ENCODE peak calls at places on chromosomes 6 and 20, in five cellular contexts. O is tibial artery; V is CD8-positive, alpha-beta memory T cell; P is RWPE1; L is pancreas. M is an unnamed sample.

GRCh38 chr6:16049178-16049577 is 79.7 kb upstream of the MYLIP start:
- DNase-seq in O (no peak), V (no peak), P (no peak), L (no peak), M (no peak)

GRCh38 chr20:55961351-55962320 is 43.7 kb downstream of the CBLN4 start:
- DNase-seq in O (no peak), V (no peak), P (no peak), L (no peak), M (no peak)

GRCh38 chr6:36834576-36835293 is 4.5 kb downstream of the CPNE5 start:
- DNase-seq in O (no peak), V (no peak), P (no peak), L (no peak), M (no peak)

GRCh38 chr6:28634758-28635546 is 109.3 kb downstream of the GPX5 start:
- DNase-seq in O (no peak), V (no peak), P (peak), L (no peak), M (no peak)

GRCh38 chr6:16803294-16804006 is 42.2 kb upstream of the ATXN1 start:
- DNase-seq in O (no peak), V (no peak), P (no peak), L (no peak), M (peak)

GRCh38 chr6:75202676-75203131 is 3.1 kb downstream of the COL12A1 start:
- DNase-seq in O (no peak), V (no peak), P (no peak), L (no peak), M (no peak)

GRCh38 chr20:57391439-57392129 is 388 bp downstream of the RBM38 start:
- DNase-seq in O (no peak), V (no peak), P (peak), L (peak), M (no peak)

GRCh38 chr20:7912551-7912950 is 27.7 kb downstream of the HAO1 start:
- DNase-seq in O (no peak), V (no peak), P (no peak), L (no peak), M (no peak)

GRCh38 chr20:1819311-1820136 is 75.7 kb upstream of the SIRPA start:
- DNase-seq in O (peak), V (no peak), P (no peak), L (no peak), M (no peak)

GRCh38 chr20:37220796-37221195 is 40.8 kb downstream of the GHRH start:
- DNase-seq in O (no peak), V (no peak), P (no peak), L (no peak), M (no peak)

GRCh38 chr6:1335367-1336037 is 23.6 kb downstream of the FOXQ1 start:
- DNase-seq in O (no peak), V (no peak), P (peak), L (peak), M (no peak)

GRCh38 chr6:76633259-76633658 is 560.8 kb upstream of the IMPG1 start:
- DNase-seq in O (no peak), V (no peak), P (no peak), L (no peak), M (no peak)

GRCh38 chr20:10674684-10675455 is 1.1 kb upstream of the JAG1 start:
- DNase-seq in O (peak), V (no peak), P (peak), L (peak), M (peak)

GRCh38 chr20:35315199-35316020 is 23.2 kb upstream of the FAM83C start:
- DNase-seq in O (no peak), V (no peak), P (no peak), L (no peak), M (no peak)

GRCh38 chr20:53763707-53764415 is 170.2 kb upstream of the ZNF217 start:
- DNase-seq in O (no peak), V (no peak), P (no peak), L (peak), M (no peak)

GRCh38 chr6:130882370-130882769 is 55.2 kb downstream of the SMLR1 start:
- DNase-seq in O (no peak), V (no peak), P (no peak), L (no peak), M (no peak)

GRCh38 chr6:74256387-74257180 is 560.6 kb downstream of the CD109 start:
- DNase-seq in O (no peak), V (no peak), P (no peak), L (no peak), M (no peak)

GRCh38 chr20:16243470-16243869 is 329.8 kb downstream of the KIF16B start:
- DNase-seq in O (no peak), V (no peak), P (no peak), L (no peak), M (no peak)

GRCh38 chr6:104754788-104755409 is 104.8 kb downstream of the HACE1 start:
- DNase-seq in O (no peak), V (no peak), P (no peak), L (no peak), M (no peak)

GRCh38 chr20:35547319-35547718 is 5.4 kb downstream of the ERGIC3 start:
- DNase-seq in O (no peak), V (no peak), P (no peak), L (no peak), M (no peak)

GRCh38 chr6:36676142-36677058 is 2.1 kb upstream of the CDKN1A start:
- DNase-seq in O (no peak), V (no peak), P (peak), L (no peak), M (no peak)

GRCh38 chr6:46134216-46134615 is 4.4 kb downstream of the ENPP4 start:
- DNase-seq in O (no peak), V (no peak), P (no peak), L (no peak), M (no peak)

GRCh38 chr6:170376386-170377084 is 70.0 kb downstream of the FAM120B start:
- DNase-seq in O (no peak), V (no peak), P (no peak), L (no peak), M (no peak)

GRCh38 chr6:2498224-2498623 is 252.5 kb downstream of the MYLK4 start:
- DNase-seq in O (no peak), V (no peak), P (peak), L (no peak), M (no peak)

GRCh38 chr20:1946762-1947534 is 46.9 kb downstream of the PDYN start:
- DNase-seq in O (peak), V (no peak), P (peak), L (peak), M (no peak)

GRCh38 chr6:16276991-16277981 is 38.9 kb downstream of the GMPR start:
- DNase-seq in O (peak), V (no peak), P (peak), L (no peak), M (peak)

GRCh38 chr6:150929403-150929802 is 63.9 kb downstream of the MTHFD1L start:
- DNase-seq in O (no peak), V (no peak), P (no peak), L (no peak), M (no peak)
- H3K27ac ChIP-seq in O (peak), V (no peak), P (no peak), L (no peak), M (no peak)

DNA sequence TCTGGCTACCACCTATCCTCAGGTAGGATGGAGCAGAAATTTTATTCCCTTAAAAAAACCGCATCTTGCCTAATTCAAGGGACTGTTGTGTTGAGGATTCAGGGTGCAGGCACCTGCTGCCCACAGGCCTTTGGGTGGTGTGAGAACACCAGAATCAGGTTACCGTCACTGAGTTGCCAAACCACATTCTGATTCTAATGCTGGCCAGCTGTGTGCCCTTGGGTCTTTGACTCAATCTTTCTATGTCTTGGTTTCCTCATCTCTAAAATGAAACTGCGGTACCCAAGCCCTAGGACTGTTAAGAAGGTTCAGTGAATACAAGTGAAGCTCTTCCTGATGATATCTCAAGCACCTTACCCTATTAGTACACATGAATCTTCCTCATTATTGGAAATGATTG is 827.3 kb downstream of the DHX35 start:
- DNase-seq in O (no peak), V (no peak), P (no peak), L (no peak), M (no peak)
- H3K27ac ChIP-seq in O (no peak), V (no peak), P (no peak), L (no peak), M (no peak)

GRCh38 chr6:81783893-81784292 is 31.4 kb upstream of the TENT5A start:
- DNase-seq in O (no peak), V (no peak), P (no peak), L (no peak), M (no peak)

GRCh38 chr6:81787313-81788068 is 35.0 kb upstream of the TENT5A start:
- DNase-seq in O (no peak), V (no peak), P (no peak), L (no peak), M (no peak)

GRCh38 chr6:81788748-81789147 is 36.3 kb upstream of the TENT5A start:
- DNase-seq in O (no peak), V (no peak), P (no peak), L (no peak), M (no peak)

GRCh38 chr6:81786159-81786558 is 33.7 kb upstream of the TENT5A start:
- DNase-seq in O (no peak), V (no peak), P (no peak), L (no peak), M (no peak)

GRCh38 chr6:81785340-81785739 is 32.9 kb upstream of the TENT5A start:
- DNase-seq in O (no peak), V (no peak), P (no peak), L (no peak), M (no peak)
- H3K27ac ChIP-seq in O (no peak), V (no peak), P (no peak), L (no peak), M (no peak)

DNA sequence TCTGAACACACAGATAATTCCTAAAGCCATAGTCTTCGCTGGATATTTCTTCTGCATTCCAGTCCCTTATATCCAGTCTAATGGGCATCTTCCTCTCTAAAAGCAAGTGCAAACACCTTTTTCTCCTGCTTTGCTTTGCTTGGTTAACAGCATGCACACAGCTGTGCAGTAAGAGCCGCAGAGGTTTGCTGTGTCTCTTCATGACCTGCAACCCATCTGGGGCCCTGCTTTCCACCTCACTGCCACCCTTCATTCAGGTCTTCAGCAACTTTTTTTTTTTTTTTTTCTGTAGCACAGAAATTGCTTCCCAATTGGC is 14.4 kb downstream of the NEDD9 start:
- DNase-seq in O (no peak), V (no peak), P (no peak), L (no peak), M (no peak)
- H3K27ac ChIP-seq in O (peak), V (no peak), P (no peak), L (peak), M (no peak)

GRCh38 chr20:44461142-44461802 is 14.4 kb upstream of the TTPAL start:
- DNase-seq in O (no peak), V (no peak), P (no peak), L (no peak), M (no peak)
- H3K27ac ChIP-seq in O (no peak), V (no peak), P (no peak), L (no peak), M (no peak)

DNA sequence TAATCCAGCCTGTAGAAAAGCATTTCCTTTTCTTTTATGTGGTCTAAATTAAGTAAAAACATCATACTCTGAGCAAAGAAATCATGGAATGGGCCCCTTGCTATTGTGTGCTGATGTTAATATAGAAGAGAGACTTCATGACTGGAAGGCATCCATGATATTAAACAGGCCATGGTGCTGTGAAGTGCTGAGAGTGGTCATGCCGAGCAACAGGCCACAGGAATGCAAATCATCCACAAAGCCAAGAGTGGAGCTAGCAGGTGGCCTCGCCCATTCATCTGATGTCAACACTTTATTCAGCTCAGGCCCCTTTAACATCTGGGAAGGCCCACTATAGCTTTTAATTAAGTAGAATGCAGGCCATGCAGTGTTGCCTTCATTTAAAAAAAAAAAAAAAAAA is 115.2 kb upstream of the HMGCLL1 start:
- DNase-seq in O (no peak), V (no peak), P (peak), L (no peak), M (no peak)
- H3K27ac ChIP-seq in O (no peak), V (no peak), P (no peak), L (no peak), M (no peak)

DNA sequence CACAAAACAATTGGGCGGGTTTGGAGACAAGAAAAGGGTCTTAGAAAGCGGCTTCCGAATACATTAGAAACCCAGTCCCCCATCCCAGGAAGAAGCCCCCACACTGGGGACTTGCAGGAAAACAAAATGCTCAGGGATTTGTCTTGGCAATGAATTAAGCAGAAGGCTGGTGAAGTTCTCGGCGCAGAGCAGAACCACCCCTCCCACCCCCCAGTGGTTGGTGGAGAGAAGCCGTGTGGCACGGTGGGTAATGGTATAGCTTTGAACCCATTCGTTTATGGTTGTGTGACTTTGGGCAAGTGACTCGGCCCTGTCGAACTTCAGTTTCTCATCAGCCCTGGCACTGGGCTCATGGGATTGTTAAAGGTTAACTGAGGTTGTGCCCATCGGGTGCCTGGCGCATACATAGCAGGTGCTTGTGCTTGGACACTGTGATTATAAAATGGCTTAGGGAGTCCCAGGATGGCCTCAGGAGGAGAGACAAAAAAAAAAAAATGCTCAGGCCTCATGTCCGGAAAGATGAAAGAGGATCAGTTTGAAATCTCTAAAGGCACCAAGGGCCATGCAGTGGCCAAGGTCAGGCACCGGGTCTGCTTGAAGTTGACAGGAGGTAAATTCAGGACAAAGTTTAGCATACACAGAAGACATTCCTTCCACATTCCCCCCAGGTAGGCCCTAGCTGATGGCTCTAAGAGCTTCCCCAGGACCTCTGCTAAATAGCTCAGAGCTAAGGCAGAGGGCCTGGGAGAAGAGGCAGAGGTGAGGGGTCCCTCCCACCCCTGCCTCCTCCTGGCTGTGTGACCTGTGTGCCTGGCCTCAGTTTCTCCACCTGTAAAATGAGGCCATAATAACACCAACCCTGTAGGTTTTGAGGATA is 120.1 kb upstream of the PTPN1 start:
- DNase-seq in O (no peak), V (no peak), P (no peak), L (no peak), M (no peak)
- H3K27ac ChIP-seq in O (peak), V (no peak), P (no peak), L (no peak), M (no peak)

DNA sequence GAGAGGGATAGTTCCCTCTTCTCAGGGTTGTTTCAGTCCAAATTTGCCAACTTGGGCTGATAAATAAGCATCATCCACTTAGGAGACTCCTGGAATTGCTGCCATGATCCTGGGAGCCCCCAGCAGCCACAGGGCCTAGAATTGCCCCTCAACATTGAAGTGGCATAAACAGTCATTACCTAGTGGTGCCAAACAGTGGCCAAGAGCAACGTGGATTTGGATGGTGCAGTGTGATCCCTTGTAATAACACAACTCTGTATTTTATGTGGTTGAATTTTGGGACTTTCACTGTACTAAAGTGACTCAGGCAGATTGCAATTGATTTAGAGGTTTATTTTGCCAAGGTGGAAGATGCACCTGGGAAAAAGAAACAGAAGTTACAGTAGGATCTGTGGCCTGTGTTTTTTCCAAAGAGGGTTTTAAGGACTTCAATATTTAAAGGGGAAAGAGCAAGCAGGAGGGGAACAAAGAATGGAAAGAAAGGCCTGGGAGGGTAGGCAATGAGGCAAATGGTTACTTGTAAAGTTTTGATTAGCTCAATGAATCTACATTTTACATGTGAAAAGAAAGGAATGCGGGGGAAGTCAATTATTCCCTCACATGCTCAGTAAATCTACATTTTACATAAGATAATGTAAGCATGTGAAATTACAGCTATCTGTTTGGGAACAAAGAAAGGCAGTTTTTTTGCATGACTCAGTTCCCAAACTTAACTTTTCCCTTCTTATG is 168.0 kb upstream of the NOX3 start:
- DNase-seq in O (no peak), V (no peak), P (no peak), L (no peak), M (no peak)
- H3K27ac ChIP-seq in O (no peak), V (no peak), P (no peak), L (no peak), M (no peak)